ENCODE peak calls at places on chromosomes 11 and 22, in four cellular contexts. E is sigmoid colon, G is endodermal cell, U is endothelial cell of umbilical vein. X is an unnamed sample.

GRCh38 chr11:44270403-44271192 is 39.3 kb downstream of the ALX4 start:
- DNase-seq in E (no peak), G (no peak), U (no peak), X (no peak)

GRCh38 chr22:24977370-24978230 is 25.1 kb downstream of the KIAA1671 start:
- DNase-seq in E (peak; percentile 79), G (peak; percentile 75), U (no peak), X (no peak)

GRCh38 chr11:46361283-46362145 is 14.3 kb downstream of the DGKZ start:
- DNase-seq in E (peak; percentile 87), G (no peak), U (peak; percentile 62), X (peak; percentile 63)

GRCh38 chr22:18110194-18110943 is at the start of gene TUBA8:
- DNase-seq in E (no peak), G (peak; percentile 81), U (peak; percentile 29), X (peak; percentile 40)

GRCh38 chr11:110991621-110992355 is 253.7 kb upstream of the POU2AF2 start:
- DNase-seq in E (peak; percentile 75), G (no peak), U (no peak), X (no peak)

GRCh38 chr11:113587318-113587739 is 112.1 kb upstream of the DRD2 start:
- DNase-seq in E (no peak), G (peak; percentile 65), U (no peak), X (peak; percentile 43)

GRCh38 chr22:43515902-43516301 is 104.1 kb downstream of the MPPED1 start:
- DNase-seq in E (no peak), G (peak; percentile 89), U (no peak), X (no peak)

GRCh38 chr11:116700586-116701220 is 72.1 kb downstream of the BUD13 start:
- DNase-seq in E (peak; percentile 18), G (no peak), U (no peak), X (no peak)

GRCh38 chr22:23533771-23534191 is 46.3 kb downstream of the IGLL1 start:
- DNase-seq in E (peak; percentile 27), G (peak; percentile 75), U (no peak), X (no peak)

GRCh38 chr22:40397436-40397835 is 27.0 kb downstream of the SGSM3 start:
- DNase-seq in E (no peak), G (no peak), U (peak; percentile 46), X (no peak)

GRCh38 chr22:42217019-42217751 is 53.3 kb downstream of the TCF20 start:
- DNase-seq in E (no peak), G (no peak), U (no peak), X (no peak)

GRCh38 chr22:29369460-29369859 is 18.9 kb downstream of the AP1B1 start:
- DNase-seq in E (peak; percentile 89), G (peak; percentile 87), U (peak; percentile 67), X (peak; percentile 22)

GRCh38 chr11:120185678-120186407 is 25.0 kb upstream of the OAF start:
- DNase-seq in E (peak; percentile 60), G (peak; percentile 30), U (no peak), X (no peak)

GRCh38 chr11:66443602-66444001 is 5.0 kb upstream of the MRPL11 start:
- DNase-seq in E (no peak), G (no peak), U (no peak), X (no peak)

GRCh38 chr11:9787260-9787659 is 123.4 kb downstream of the SWAP70 start:
- DNase-seq in E (no peak), G (no peak), U (no peak), X (no peak)

GRCh38 chr11:84990141-84990540 is 637.0 kb downstream of the DLG2 start:
- DNase-seq in E (no peak), G (no peak), U (no peak), X (no peak)

GRCh38 chr11:59754859-59755700 is at the start of gene STX3:
- DNase-seq in E (peak; percentile 75), G (peak; percentile 90), U (peak; percentile 83), X (peak; percentile 16)

GRCh38 chr11:7689239-7689638 is 15.9 kb upstream of the CYB5R2 start:
- DNase-seq in E (no peak), G (no peak), U (no peak), X (no peak)

GRCh38 chr22:42726811-42727210 is 6.1 kb upstream of the A4GALT start:
- DNase-seq in E (no peak), G (no peak), U (no peak), X (no peak)

GRCh38 chr11:72354356-72355115 is 79.8 kb downstream of the CLPB start:
- DNase-seq in E (no peak), G (peak; percentile 75), U (no peak), X (peak; percentile 78)

GRCh38 chr22:29524440-29525191 is 28.9 kb downstream of the THOC5 start:
- DNase-seq in E (no peak), G (peak; percentile 77), U (peak; percentile 10), X (peak; percentile 61)

GRCh38 chr22:27238935-27239510 is 562.5 kb downstream of the MN1 start:
- DNase-seq in E (peak; percentile 86), G (no peak), U (peak; percentile 99), X (peak; percentile 98)

GRCh38 chr22:21816787-21817496 is 50.5 kb downstream of the MAPK1 start:
- DNase-seq in E (no peak), G (no peak), U (peak; percentile 95), X (no peak)

GRCh38 chr11:94563176-94563847 is 3.9 kb upstream of the PIWIL4 start:
- DNase-seq in E (no peak), G (no peak), U (peak; percentile 61), X (no peak)

GRCh38 chr11:134277176-134278001 is 1.2 kb downstream of the GLB1L3 start:
- DNase-seq in E (no peak), G (peak; percentile 78), U (no peak), X (no peak)

GRCh38 chr11:96015911-96016565 is 92.1 kb upstream of the MTMR2 start:
- DNase-seq in E (no peak), G (peak; percentile 60), U (no peak), X (peak; percentile 18)

GRCh38 chr22:27765706-27766291 is 35.8 kb downstream of the MN1 start:
- DNase-seq in E (no peak), G (no peak), U (no peak), X (no peak)

GRCh38 chr11:72712168-72712721 is 38.0 kb upstream of the PDE2A start:
- DNase-seq in E (peak; percentile 79), G (no peak), U (no peak), X (no peak)

GRCh38 chr11:44978279-44978960 is 27.7 kb upstream of the TP53I11 start:
- DNase-seq in E (no peak), G (no peak), U (peak; percentile 19), X (no peak)

GRCh38 chr11:66050581-66051231 is 1.5 kb upstream of the SF3B2 start:
- DNase-seq in E (no peak), G (peak; percentile 63), U (no peak), X (no peak)

GRCh38 chr11:117907276-117908110 is 21.7 kb downstream of the TMPRSS13 start:
- DNase-seq in E (peak; percentile 92), G (peak; percentile 98), U (peak; percentile 94), X (peak; percentile 97)

GRCh38 chr11:41040474-41040873 is 419.0 kb downstream of the LRRC4C start:
- DNase-seq in E (no peak), G (no peak), U (no peak), X (no peak)

GRCh38 chr11:84097186-84097585 is 811.0 kb upstream of the CCDC90B start:
- DNase-seq in E (no peak), G (no peak), U (no peak), X (no peak)

GRCh38 chr11:20337526-20338154 is 25.9 kb upstream of the HTATIP2 start:
- DNase-seq in E (no peak), G (peak; percentile 77), U (peak; percentile 43), X (peak; percentile 39)

GRCh38 chr22:48156603-48157355 is 1394.3 kb downstream of the TBC1D22A start:
- DNase-seq in E (no peak), G (no peak), U (no peak), X (no peak)
- H3K9me3 ChIP-seq in E (no peaks in the 10 kb centered on the region), G (no peaks in the 10 kb centered on the region), U (no peaks in the 10 kb centered on the region), X (no peaks in the 10 kb centered on the region)

DNA sequence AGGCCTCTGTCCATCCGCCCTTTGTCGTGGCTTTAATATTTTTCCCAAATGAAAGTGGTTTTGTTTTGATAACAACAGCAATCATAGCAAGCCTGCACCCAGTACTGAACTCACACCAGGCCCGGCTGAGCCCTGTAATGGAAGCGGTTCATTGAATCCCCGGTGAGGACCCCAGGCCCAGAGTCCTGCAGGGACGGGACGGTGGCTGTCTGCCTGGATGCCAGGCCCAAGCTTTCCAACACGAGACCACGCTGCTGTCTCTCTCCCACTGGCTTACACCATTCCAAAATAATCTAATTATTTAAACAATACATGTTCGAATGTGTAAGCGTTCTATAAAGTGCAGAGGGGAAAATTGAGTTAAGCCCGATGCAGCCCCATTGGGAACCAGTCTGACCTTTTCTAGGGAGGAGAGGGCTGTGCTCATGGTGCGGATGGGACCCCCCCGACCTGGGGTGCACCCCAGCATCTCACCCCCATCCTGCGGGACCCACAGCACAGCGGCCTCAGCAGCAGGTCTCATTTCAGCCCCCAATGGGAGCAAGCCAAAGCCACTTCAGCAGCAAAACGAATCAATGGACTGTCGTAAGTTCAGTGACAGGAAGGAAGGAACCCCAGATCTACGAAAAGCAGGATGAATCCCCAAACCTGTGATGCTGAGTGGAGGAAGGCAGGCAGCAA is 1046.9 kb downstream of the BRD1 start:
- DNase-seq in E (peak; percentile 42), G (peak; percentile 17), U (no peak), X (no peak)
- H3K9me3 ChIP-seq in E (peaks cover 7% of the 10 kb centered on the region), G (peaks cover 11% of the 10 kb centered on the region), U (peaks cover 9% of the 10 kb centered on the region), X (peaks cover 2% of the 10 kb centered on the region)

GRCh38 chr11:97968071-97968470 is 1052.7 kb upstream of the CNTN5 start:
- DNase-seq in E (no peak), G (no peak), U (no peak), X (no peak)
- H3K9me3 ChIP-seq in E (no peaks in the 10 kb centered on the region), G (no peaks in the 10 kb centered on the region), U (no peaks in the 10 kb centered on the region), X (no peaks in the 10 kb centered on the region)

GRCh38 chr11:1105183-1105565 is 30.5 kb downstream of the MUC2 start:
- DNase-seq in E (no peak), G (no peak), U (no peak), X (no peak)

GRCh38 chr11:1102996-1103395 is 28.3 kb downstream of the MUC2 start:
- DNase-seq in E (no peak), G (no peak), U (no peak), X (no peak)

GRCh38 chr11:1102221-1102971 is 27.7 kb downstream of the MUC2 start:
- DNase-seq in E (no peak), G (no peak), U (no peak), X (peak; percentile 1)

GRCh38 chr11:1104411-1105182 is 29.9 kb downstream of the MUC2 start:
- DNase-seq in E (no peak), G (no peak), U (no peak), X (no peak)

GRCh38 chr11:1103401-1104360 is 29.0 kb downstream of the MUC2 start:
- DNase-seq in E (no peak), G (no peak), U (no peak), X (no peak)
- H3K9me3 ChIP-seq in E (no peaks in the 10 kb centered on the region), G (no peaks in the 10 kb centered on the region), U (no peaks in the 10 kb centered on the region), X (no peaks in the 10 kb centered on the region)

DNA sequence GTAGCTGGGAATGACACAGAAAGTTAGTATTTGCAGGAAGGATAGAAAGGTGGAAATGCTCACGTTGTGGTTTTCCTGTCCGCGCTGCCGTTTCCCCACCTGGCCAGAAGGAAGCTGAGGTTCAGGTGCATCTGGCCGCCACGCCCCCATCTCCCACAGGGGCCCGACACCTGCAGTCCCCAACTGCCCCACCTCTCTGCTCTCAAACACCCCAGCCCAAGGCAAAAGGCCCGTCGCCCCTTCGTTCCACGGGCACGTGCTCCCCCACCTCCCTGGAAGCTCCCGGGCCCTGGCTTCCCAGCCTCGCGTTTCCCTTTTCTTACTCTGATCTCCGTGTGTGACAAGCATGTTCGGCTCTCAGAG is 985.1 kb downstream of the BRD1 start:
- DNase-seq in E (peak; percentile 46), G (no peak), U (no peak), X (no peak)
- H3K9me3 ChIP-seq in E (no peaks in the 10 kb centered on the region), G (no peaks in the 10 kb centered on the region), U (peaks cover 10% of the 10 kb centered on the region), X (no peaks in the 10 kb centered on the region)

GRCh38 chr11:23013509-23013908 is 153.2 kb upstream of the CCDC179 start:
- DNase-seq in E (no peak), G (no peak), U (no peak), X (no peak)
- H3K9me3 ChIP-seq in E (no peaks in the 10 kb centered on the region), G (no peaks in the 10 kb centered on the region), U (no peaks in the 10 kb centered on the region), X (no peaks in the 10 kb centered on the region)

GRCh38 chr22:49300951-49301397 is 526.7 kb downstream of the BRD1 start:
- DNase-seq in E (no peak), G (peak; percentile 20), U (no peak), X (no peak)
- H3K9me3 ChIP-seq in E (no peaks in the 10 kb centered on the region), G (no peaks in the 10 kb centered on the region), U (no peaks in the 10 kb centered on the region), X (peaks cover 8% of the 10 kb centered on the region)